ENCODE peak calls at places on chromosome 16, in nine cellular contexts. U is IMR-90, T is body of pancreas, C is GM12891, P is adrenal gland, D is lower leg skin, B is HCT116, M is sigmoid colon, V is A549. X is an unnamed sample.

GRCh38 chr16:53429221-53429943 is 4.9 kb upstream of the RBL2 start:
- DNase-seq in C (no peak), U (peak; percentile 79), M (no peak), T (no peak), B (no peak), P (peak; percentile 76), V (no peak), D (peak; percentile 38), X (peak; percentile 72)

GRCh38 chr16:2752035-2752849 is at the start of gene SRRM2:
- DNase-seq in T (peak; percentile 94), U (peak; percentile 95), C (peak; percentile 97), V (peak; percentile 98), D (peak; percentile 95), P (peak; percentile 94), M (peak; percentile 98), B (peak; percentile 93), X (peak; percentile 94)

GRCh38 chr16:57194512-57194911 is 8.4 kb downstream of the RSPRY1 start:
- DNase-seq in V (peak; percentile 87), C (no peak), U (peak; percentile 94), D (no peak), P (no peak), T (no peak), B (peak; percentile 54), M (no peak), X (no peak)

GRCh38 chr16:57107324-57107922 is 15.0 kb downstream of the CPNE2 start:
- DNase-seq in T (no peak), D (no peak), B (no peak), P (no peak), V (no peak), M (no peak), U (no peak), C (no peak), X (no peak)

GRCh38 chr16:21218135-21218534 is 6.8 kb upstream of the ZP2 start:
- DNase-seq in B (no peak), M (no peak), V (no peak), U (no peak), D (no peak), T (no peak), P (no peak), C (no peak), X (no peak)

GRCh38 chr16:23119570-23119969 is 29.7 kb downstream of the USP31 start:
- DNase-seq in D (no peak), U (peak; percentile 59), C (no peak), P (no peak), V (no peak), M (no peak), T (no peak), B (no peak), X (no peak)

GRCh38 chr16:54331241-54332002 is 44.8 kb upstream of the IRX3 start:
- DNase-seq in U (no peak), D (no peak), B (no peak), V (no peak), T (no peak), P (no peak), M (peak; percentile 32), C (no peak), X (no peak)

GRCh38 chr16:67884684-67885083 is at the start of gene NRN1L:
- DNase-seq in P (peak; percentile 94), B (no peak), U (peak; percentile 89), T (peak; percentile 55), V (no peak), D (peak; percentile 75), M (peak; percentile 98), C (no peak), X (peak; percentile 93)

GRCh38 chr16:17154981-17155380 is 315.8 kb downstream of the XYLT1 start:
- DNase-seq in C (no peak), M (peak; percentile 65), P (peak; percentile 26), V (no peak), B (no peak), T (no peak), U (no peak), D (no peak), X (no peak)

GRCh38 chr16:5756969-5757368 is 659.4 kb upstream of the EEF2KMT start:
- DNase-seq in U (no peak), P (no peak), C (no peak), T (no peak), D (no peak), B (no peak), M (no peak), V (no peak), X (no peak)

GRCh38 chr16:67862623-67863583 is 9.9 kb upstream of the EDC4 start:
- DNase-seq in U (peak; percentile 45), P (peak; percentile 92), M (peak; percentile 85), D (peak; percentile 58), B (no peak), T (peak; percentile 19), C (no peak), V (no peak), X (peak; percentile 74)

GRCh38 chr16:24572069-24572468 is 32.7 kb downstream of the RBBP6 start:
- DNase-seq in M (no peak), T (no peak), V (no peak), P (no peak), D (no peak), U (no peak), C (no peak), B (no peak), X (no peak)

GRCh38 chr16:88566158-88566557 is 4.0 kb upstream of the ZC3H18 start:
- DNase-seq in D (no peak), T (no peak), V (no peak), M (no peak), P (no peak), U (peak; percentile 75), C (no peak), B (peak; percentile 34), X (no peak)

GRCh38 chr16:88569614-88569984 is 604 bp upstream of the ZC3H18 start:
- DNase-seq in D (no peak), P (peak; percentile 19), M (no peak), U (peak; percentile 7), V (no peak), C (no peak), T (no peak), B (no peak), X (no peak)

GRCh38 chr16:88570691-88571092 is 489 bp downstream of the ZC3H18 start:
- DNase-seq in M (no peak), V (no peak), U (no peak), P (peak; percentile 22), C (no peak), D (no peak), B (no peak), T (peak; percentile 32), X (peak; percentile 23)

GRCh38 chr16:88568710-88569613 is 1.2 kb upstream of the ZC3H18 start:
- DNase-seq in T (no peak), D (no peak), M (no peak), P (no peak), V (no peak), C (no peak), U (no peak), B (no peak), X (no peak)

DNA sequence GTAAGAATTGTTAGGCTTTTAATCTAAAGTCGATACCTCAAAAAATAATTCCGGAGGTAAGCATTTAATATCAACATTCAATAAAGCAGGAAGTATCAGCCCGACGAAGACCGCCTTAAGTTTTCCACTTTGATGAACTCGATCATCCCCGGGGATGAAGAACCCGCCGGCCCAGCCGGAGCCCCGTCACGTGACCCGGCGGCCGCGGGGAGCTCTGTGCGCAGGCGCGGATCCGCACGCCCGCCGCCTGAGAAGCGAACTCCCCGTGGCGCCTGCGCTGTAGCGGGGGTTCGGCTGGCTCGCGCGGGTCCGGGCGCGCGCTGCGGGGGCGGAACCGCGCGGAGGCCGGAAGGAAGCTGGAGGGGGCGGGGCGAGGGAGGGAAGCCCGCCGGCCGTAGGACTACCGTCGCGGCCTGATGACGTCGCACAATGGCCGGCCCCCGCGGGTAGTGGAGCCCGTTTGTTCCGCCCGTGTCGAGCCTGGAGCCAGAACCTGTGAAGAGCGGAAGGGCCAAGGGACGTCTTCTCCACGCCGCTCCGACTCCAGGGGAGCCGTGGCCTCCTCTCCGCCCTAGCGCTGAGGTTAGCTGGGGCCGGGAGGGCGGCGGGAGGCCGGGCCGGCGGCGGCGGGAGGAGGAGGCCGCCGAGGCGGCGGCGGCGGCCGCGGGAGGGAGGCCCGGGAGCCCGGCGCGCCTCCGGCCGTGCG is at the start of gene ZC3H18:
- DNase-seq in U (peak; percentile 92), B (peak; percentile 91), D (peak; percentile 92), P (peak; percentile 94), C (peak; percentile 100), V (peak; percentile 95), M (peak; percentile 98), T (peak; percentile 98), X (peak; percentile 95)
- TF ChIP-seq POLR2A in U (peak; percentile 83), B (peak; percentile 83), D (no peak), P (peak; percentile 62), C (peak; percentile 82), V (peak; percentile 50), M (peak; percentile 21), T (peak; percentile 70), X (no peak)

DNA sequence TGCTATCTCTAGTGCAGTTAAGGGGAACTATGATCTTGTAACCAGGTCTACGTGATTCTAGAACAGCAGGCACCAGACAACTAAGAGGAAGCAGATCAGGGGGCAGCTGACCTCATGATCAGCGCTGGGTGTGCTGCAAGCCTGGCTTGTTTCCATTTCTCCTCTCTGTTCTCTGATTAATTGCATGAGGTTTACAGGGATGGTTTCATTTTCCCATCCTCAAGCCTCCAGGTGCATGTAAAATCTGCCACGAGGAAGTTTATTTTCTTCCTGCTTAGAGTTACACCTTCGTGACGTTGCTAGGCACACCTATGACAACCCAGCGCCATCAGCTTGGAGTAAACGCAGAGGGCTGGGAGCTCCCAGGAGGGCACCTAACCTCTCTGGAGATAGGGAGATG is 4.3 kb upstream of the NUPR1 start:
- DNase-seq in V (no peak), P (peak; percentile 44), T (no peak), U (no peak), B (no peak), C (peak; percentile 42), D (peak; percentile 62), M (no peak), X (peak; percentile 72)
- TF ChIP-seq POLR2A in V (no peak), P (no peak), T (no peak), U (no peak), B (no peak), C (no peak), D (no peak), M (no peak), X (no peak)

GRCh38 chr16:4616047-4616811 is 1.5 kb upstream of the UBALD1 start:
- DNase-seq in C (peak; percentile 95), P (peak; percentile 100), V (peak; percentile 100), T (peak; percentile 100), U (peak; percentile 100), B (peak; percentile 100), D (peak; percentile 100), M (peak; percentile 100), X (peak; percentile 100)
- TF ChIP-seq POLR2A in C (peak; percentile 68), P (peak; percentile 60), V (peak; percentile 72), T (peak; percentile 93), U (peak; percentile 31), B (no peak), D (no peak), M (peak; percentile 87), X (peak; percentile 55)

DNA sequence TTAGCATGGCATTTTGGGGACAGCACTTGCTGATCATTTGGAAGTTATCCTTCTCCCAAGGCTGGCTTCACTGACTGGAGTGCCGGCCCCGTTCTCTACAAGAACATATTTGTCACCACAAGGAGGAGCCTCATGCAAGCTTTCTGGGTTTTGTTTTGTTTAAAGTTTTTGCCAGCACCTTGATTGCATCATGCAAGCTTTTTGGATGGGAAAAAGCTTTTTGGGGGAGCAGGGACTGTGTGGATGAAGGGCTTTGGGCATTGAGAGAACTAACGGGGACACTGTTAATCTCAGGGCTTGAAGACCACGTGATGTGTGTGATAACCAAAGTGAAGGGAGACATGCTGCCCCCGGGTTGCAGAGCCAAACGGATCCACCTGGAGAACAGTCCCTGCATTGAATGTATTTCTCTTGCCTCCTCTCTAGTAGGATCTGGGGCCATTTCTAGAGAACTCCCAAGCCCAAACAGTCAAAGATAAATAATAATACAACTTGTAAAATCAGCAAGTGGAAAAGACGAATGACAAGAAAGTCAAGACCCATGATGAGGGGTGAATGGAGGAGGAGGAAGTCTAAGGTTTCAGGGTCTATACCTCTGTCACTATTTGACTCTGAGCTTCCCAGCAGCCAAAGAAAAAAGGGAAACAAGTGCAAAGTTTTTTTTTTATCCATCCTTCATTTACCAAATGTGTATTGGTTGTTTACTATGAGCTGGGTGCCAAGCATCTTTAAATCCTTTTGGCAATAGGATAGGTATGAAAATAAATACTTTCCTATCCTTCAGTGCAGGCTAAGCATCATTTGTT is 17.2 kb downstream of the TMEM114 start:
- DNase-seq in B (peak; percentile 29), M (no peak), P (no peak), C (no peak), T (no peak), D (no peak), V (peak; percentile 53), U (peak; percentile 37), X (peak; percentile 37)
- TF ChIP-seq POLR2A in B (no peak), M (no peak), P (no peak), C (no peak), T (no peak), D (no peak), V (no peak), U (no peak), X (no peak)

X was measured in testis.